ENCODE peak calls at places on chromosome 18, in eight cellular contexts. E is NCI-H2107; A is hepatocyte; D is colonic mucosa; T is PC-9; P is CD8-positive, alpha-beta T cell; R is NCI-H1105; W is ovary. C is an unnamed sample.

GRCh38 chr18:30987479-30988241 is 54.9 kb downstream of the DSC3 start:
- DNase-seq in E (no peak), A (peak; percentile 69), D (peak; percentile 76), T (peak; percentile 79), P (no peak), R (no peak), W (no peak), C (no peak)

GRCh38 chr18:48720655-48721025 is 181.8 kb downstream of the CTIF start:
- DNase-seq in E (no peak), A (no peak), D (no peak), T (no peak), P (no peak), R (no peak), W (no peak), C (no peak)

GRCh38 chr18:74115046-74115445 is 32.6 kb downstream of the FBXO15 start:
- DNase-seq in E (no peak), A (no peak), D (no peak), T (no peak), P (no peak), R (no peak), W (no peak), C (no peak)

GRCh38 chr18:32529737-32530420 is 59.2 kb upstream of the GAREM1 start:
- DNase-seq in E (no peak), A (no peak), D (no peak), T (no peak), P (no peak), R (no peak), W (no peak), C (no peak)

GRCh38 chr18:10089881-10090280 is 176.1 kb downstream of the VAPA start:
- DNase-seq in E (no peak), A (no peak), D (no peak), T (no peak), P (no peak), R (no peak), W (no peak), C (no peak)

GRCh38 chr18:49114556-49114955 is 163.8 kb upstream of the SMAD7 start:
- DNase-seq in E (no peak), A (no peak), D (no peak), T (no peak), P (no peak), R (no peak), W (no peak), C (no peak)

GRCh38 chr18:8380006-8380405 is 229.2 kb upstream of the RAB12 start:
- DNase-seq in E (no peak), A (no peak), D (no peak), T (no peak), P (no peak), R (no peak), W (no peak), C (no peak)

GRCh38 chr18:1797265-1797664 is 774.0 kb downstream of the METTL4 start:
- DNase-seq in E (no peak), A (no peak), D (no peak), T (no peak), P (no peak), R (no peak), W (no peak), C (no peak)

GRCh38 chr18:22286576-22286975 is 117.2 kb downstream of the GATA6 start:
- DNase-seq in E (no peak), A (peak; percentile 14), D (peak; percentile 87), T (peak; percentile 64), P (no peak), R (no peak), W (no peak), C (no peak)

GRCh38 chr18:32257073-32257780 is 67.4 kb downstream of the MEP1B start:
- DNase-seq in E (no peak), A (no peak), D (no peak), T (peak; percentile 3), P (no peak), R (no peak), W (no peak), C (no peak)

GRCh38 chr18:73409242-73409641 is 541.5 kb upstream of the NETO1 start:
- DNase-seq in E (no peak), A (no peak), D (no peak), T (no peak), P (no peak), R (no peak), W (no peak), C (no peak)

GRCh38 chr18:56563568-56563967 is 74.8 kb downstream of the TXNL1 start:
- DNase-seq in E (peak; percentile 78), A (no peak), D (no peak), T (no peak), P (no peak), R (no peak), W (no peak), C (no peak)

GRCh38 chr18:73943763-73944162 is 203.9 kb downstream of the FBXO15 start:
- DNase-seq in E (no peak), A (no peak), D (no peak), T (no peak), P (no peak), R (no peak), W (no peak), C (no peak)

GRCh38 chr18:22045221-22045918 is 124.0 kb upstream of the GATA6 start:
- DNase-seq in E (no peak), A (peak; percentile 68), D (peak; percentile 76), T (no peak), P (no peak), R (no peak), W (no peak), C (no peak)

GRCh38 chr18:55641501-55641900 is 53.5 kb upstream of the TCF4 start:
- DNase-seq in E (no peak), A (no peak), D (no peak), T (no peak), P (no peak), R (no peak), W (no peak), C (no peak)

GRCh38 chr18:59060540-59060939 is 79.1 kb upstream of the SEC11C start:
- DNase-seq in E (no peak), A (no peak), D (no peak), T (no peak), P (no peak), R (no peak), W (no peak), C (no peak)

GRCh38 chr18:74225193-74225840 is 66.4 kb downstream of the CYB5A start:
- DNase-seq in E (no peak), A (peak; percentile 70), D (no peak), T (no peak), P (no peak), R (no peak), W (no peak), C (no peak)

GRCh38 chr18:46755315-46756171 is 1.3 kb downstream of the ST8SIA5 start:
- DNase-seq in E (no peak), A (no peak), D (no peak), T (no peak), P (no peak), R (no peak), W (no peak), C (no peak)

GRCh38 chr18:49178736-49179135 is 228.0 kb upstream of the SMAD7 start:
- DNase-seq in E (no peak), A (peak; percentile 52), D (peak; percentile 29), T (no peak), P (no peak), R (no peak), W (no peak), C (peak; percentile 16)

GRCh38 chr18:61980355-61980754 is 87.5 kb upstream of the RNF152 start:
- DNase-seq in E (no peak), A (no peak), D (no peak), T (no peak), P (no peak), R (no peak), W (no peak), C (no peak)

GRCh38 chr18:23450022-23450421 is 3.1 kb upstream of the RIOK3 start:
- DNase-seq in E (no peak), A (no peak), D (no peak), T (no peak), P (no peak), R (no peak), W (no peak), C (no peak)

GRCh38 chr18:51563401-51563800 is 365.9 kb upstream of the MEX3C start:
- DNase-seq in E (no peak), A (no peak), D (no peak), T (no peak), P (no peak), R (no peak), W (no peak), C (no peak)

GRCh38 chr18:67266591-67267237 is 249.8 kb downstream of the DSEL start:
- DNase-seq in E (no peak), A (no peak), D (no peak), T (no peak), P (no peak), R (no peak), W (no peak), C (no peak)

GRCh38 chr18:23038712-23039111 is 96.6 kb upstream of the CABLES1 start:
- DNase-seq in E (no peak), A (peak; percentile 19), D (no peak), T (no peak), P (no peak), R (no peak), W (no peak), C (no peak)

GRCh38 chr18:69659142-69659651 is 258.5 kb downstream of the DOK6 start:
- DNase-seq in E (no peak), A (peak; percentile 12), D (no peak), T (no peak), P (no peak), R (peak; percentile 82), W (no peak), C (no peak)

GRCh38 chr18:58391932-58392331 is 237.0 kb downstream of the ALPK2 start:
- DNase-seq in E (no peak), A (no peak), D (no peak), T (no peak), P (no peak), R (no peak), W (peak; percentile 19), C (no peak)

GRCh38 chr18:44325903-44326650 is 354.6 kb upstream of the SETBP1 start:
- DNase-seq in E (peak; percentile 5), A (peak; percentile 79), D (peak; percentile 75), T (peak; percentile 20), P (no peak), R (peak; percentile 70), W (no peak), C (peak; percentile 24)

GRCh38 chr18:25561923-25562322 is 210.0 kb upstream of the ZNF521 start:
- DNase-seq in E (no peak), A (peak; percentile 33), D (no peak), T (no peak), P (no peak), R (no peak), W (no peak), C (no peak)

GRCh38 chr18:61635901-61636528 is 256.8 kb downstream of the RNF152 start:
- DNase-seq in E (peak; percentile 37), A (peak; percentile 75), D (peak; percentile 86), T (peak; percentile 23), P (no peak), R (peak; percentile 37), W (peak; percentile 17), C (peak; percentile 61)

GRCh38 chr18:2589345-2590060 is 18.1 kb downstream of the NDC80 start:
- DNase-seq in E (no peak), A (no peak), D (no peak), T (no peak), P (no peak), R (no peak), W (no peak), C (no peak)

GRCh38 chr18:38312532-38312931 is 746.9 kb upstream of the CELF4 start:
- DNase-seq in E (no peak), A (no peak), D (no peak), T (no peak), P (no peak), R (no peak), W (no peak), C (no peak)

GRCh38 chr18:74303936-74304335 is 11.7 kb upstream of the C18orf63 start:
- DNase-seq in E (no peak), A (no peak), D (no peak), T (no peak), P (no peak), R (no peak), W (no peak), C (no peak)

GRCh38 chr18:27184115-27185024 is 738 bp downstream of the CHST9 start:
- DNase-seq in E (no peak), A (peak; percentile 9), D (no peak), T (no peak), P (no peak), R (peak; percentile 10), W (no peak), C (no peak)

GRCh38 chr18:3015203-3015590 is 2.3 kb upstream of the LPIN2 start:
- DNase-seq in E (no peak), A (peak; percentile 32), D (no peak), T (peak; percentile 62), P (no peak), R (no peak), W (no peak), C (peak; percentile 39)